ENCODE peak calls at places on chromosomes 16 and 17, in six cellular contexts. P, B, W, D, K and C are unnamed samples.

GRCh38 chr17:2094891-2095535 is 40.1 kb downstream of the HIC1 start:
- DNase-seq in P (no peak), B (peak), W (no peak), D (peak), K (peak), C (peak)

GRCh38 chr16:85718682-85719081 is 29.9 kb upstream of the GINS2 start:
- DNase-seq in P (no peak), B (no peak), W (no peak), D (peak), K (no peak), C (no peak)

GRCh38 chr16:57759131-57759530 is 23.6 kb downstream of the KATNB1 start:
- DNase-seq in P (no peak), B (no peak), W (no peak), D (no peak), K (no peak), C (no peak)

GRCh38 chr16:81505011-81505660 is 60.5 kb downstream of the CMIP start:
- DNase-seq in P (no peak), B (no peak), W (no peak), D (no peak), K (no peak), C (no peak)

GRCh38 chr16:24255446-24256352 is at the start of gene CACNG3:
- DNase-seq in P (no peak), B (no peak), W (no peak), D (peak), K (peak), C (peak)

GRCh38 chr16:67260426-67261063 is 11.8 kb downstream of the SLC9A5 start:
- DNase-seq in P (no peak), B (peak), W (no peak), D (peak), K (no peak), C (peak)

GRCh38 chr17:67629963-67630320 is 87.8 kb upstream of the NOL11 start:
- DNase-seq in P (no peak), B (peak), W (no peak), D (peak), K (no peak), C (peak)

GRCh38 chr17:42182927-42183734 is 2.1 kb downstream of the HCRT start:
- DNase-seq in P (no peak), B (peak), W (no peak), D (no peak), K (no peak), C (peak)

GRCh38 chr17:65279456-65279855 is 142.3 kb downstream of the RGS9 start:
- DNase-seq in P (no peak), B (no peak), W (no peak), D (no peak), K (no peak), C (no peak)

GRCh38 chr16:89629827-89630610 is 16.6 kb downstream of the DPEP1 start:
- DNase-seq in P (no peak), B (no peak), W (no peak), D (no peak), K (no peak), C (no peak)

GRCh38 chr16:65105173-65105572 is 16.7 kb downstream of the CDH11 start:
- DNase-seq in P (no peak), B (no peak), W (no peak), D (no peak), K (no peak), C (no peak)

GRCh38 chr16:3401719-3402397 is 843 bp downstream of the ZNF174 start:
- DNase-seq in P (no peak), B (peak), W (no peak), D (peak), K (no peak), C (peak)

GRCh38 chr17:2688351-2689342 is 22.9 kb downstream of the CLUH start:
- DNase-seq in P (no peak), B (no peak), W (no peak), D (no peak), K (peak), C (no peak)

GRCh38 chr17:47324224-47325020 is 667 bp downstream of the EFCAB13 start:
- DNase-seq in P (peak), B (peak), W (peak), D (peak), K (peak), C (peak)

GRCh38 chr17:42928714-42929496 is 28.3 kb downstream of the G6PC1 start:
- DNase-seq in P (no peak), B (peak), W (no peak), D (peak), K (peak), C (peak)

GRCh38 chr16:11142261-11142630 is 113.8 kb downstream of the SOCS1 start:
- DNase-seq in P (no peak), B (no peak), W (no peak), D (no peak), K (no peak), C (no peak)

GRCh38 chr17:7313028-7313889 is 1.9 kb downstream of the GPS2 start:
- DNase-seq in P (no peak), B (no peak), W (no peak), D (no peak), K (no peak), C (no peak)
- TF ChIP-seq CTCF in P (no peak), B (peak), W (no peak), D (no peak), K (no peak), C (no peak)

DNA sequence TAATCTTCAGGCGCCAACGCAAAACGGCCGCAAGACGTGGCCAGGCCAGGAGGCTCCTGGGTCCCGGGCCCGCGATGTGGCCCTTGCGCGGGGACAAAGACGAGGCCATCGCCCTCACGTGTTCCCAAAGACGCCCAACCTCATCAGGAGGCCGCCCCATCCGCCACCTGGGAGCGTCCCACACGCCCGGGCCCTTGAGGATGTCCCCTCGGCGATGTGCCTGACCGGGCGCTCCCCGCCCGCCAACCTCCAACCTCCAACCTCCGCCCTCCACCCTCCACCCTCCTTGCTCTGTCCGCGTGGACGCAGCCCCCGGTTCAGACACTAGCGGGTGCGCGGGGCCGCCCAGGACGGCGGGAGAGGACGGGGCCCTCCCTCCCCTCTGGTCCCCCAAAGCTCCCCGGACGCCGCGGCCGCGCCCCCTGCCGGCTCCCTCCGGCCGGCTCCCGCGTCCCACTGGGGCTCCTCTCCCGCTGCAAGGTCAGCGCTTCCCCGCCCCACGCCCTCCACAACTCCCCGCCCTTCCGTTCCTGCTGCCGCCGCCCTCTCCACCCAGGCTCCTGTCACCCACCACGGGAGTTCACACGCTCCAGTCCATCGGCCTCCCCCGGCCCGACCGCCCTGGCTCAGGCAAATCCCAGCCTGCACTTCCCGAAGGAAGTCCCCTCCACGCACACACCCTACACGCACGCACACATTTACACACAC is 250.8 kb upstream of the RPL38 start:
- DNase-seq in P (no peak), B (no peak), W (no peak), D (peak), K (peak), C (peak)
- H3K4me3 ChIP-seq in P (peak), B (no peak), W (no peak), D (peak), K (peak), C (no peak)

GRCh38 chr17:9982159-9982558 is 77.1 kb upstream of the RCVRN start:
- DNase-seq in P (no peak), B (no peak), W (no peak), D (peak), K (no peak), C (peak)
- TF ChIP-seq CTCF in P (no peak), B (no peak), W (peak), D (peak), K (peak), C (peak)

GRCh38 chr17:49359990-49360795 is 1.9 kb downstream of the ZNF652 start:
- DNase-seq in P (no peak), B (peak), W (no peak), D (peak), K (no peak), C (peak)
- H3K4me3 ChIP-seq in P (peak), B (peak), W (peak), D (peak), K (peak), C (peak)

GRCh38 chr17:50462446-50462845 is 6.2 kb downstream of the CHAD start:
- DNase-seq in P (no peak), B (no peak), W (no peak), D (no peak), K (no peak), C (no peak)

GRCh38 chr17:50464736-50465135 is 3.9 kb downstream of the CHAD start:
- DNase-seq in P (no peak), B (no peak), W (no peak), D (no peak), K (no peak), C (no peak)

GRCh38 chr17:50465171-50465570 is 3.5 kb downstream of the CHAD start:
- DNase-seq in P (no peak), B (no peak), W (no peak), D (no peak), K (no peak), C (no peak)

GRCh38 chr17:50465635-50466034 is 3.0 kb downstream of the CHAD start:
- DNase-seq in P (no peak), B (no peak), W (no peak), D (no peak), K (no peak), C (no peak)

DNA sequence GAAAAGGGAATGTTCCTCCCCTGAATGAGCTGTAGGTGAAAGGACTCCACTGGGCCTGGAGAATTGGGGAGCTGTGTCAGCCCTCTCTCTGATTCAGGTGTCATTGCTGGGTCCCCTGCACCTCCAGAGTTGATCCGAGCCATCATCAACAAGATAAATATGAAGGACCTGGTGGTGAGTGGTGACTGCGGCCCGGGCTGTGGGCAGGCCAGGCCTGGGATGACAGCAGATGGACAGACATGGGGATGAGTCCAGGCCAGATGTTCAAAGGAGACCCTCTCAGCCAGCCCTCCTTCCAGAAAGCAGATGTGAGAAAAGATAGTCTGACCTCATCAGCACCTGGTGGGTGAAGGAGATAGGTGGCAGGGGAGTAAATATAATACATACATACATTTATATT is 4.6 kb downstream of the CHAD start:
- DNase-seq in P (no peak), B (no peak), W (no peak), D (no peak), K (no peak), C (no peak)
- TF ChIP-seq CTCF in P (no peak), B (no peak), W (no peak), D (no peak), K (no peak), C (no peak)

DNA sequence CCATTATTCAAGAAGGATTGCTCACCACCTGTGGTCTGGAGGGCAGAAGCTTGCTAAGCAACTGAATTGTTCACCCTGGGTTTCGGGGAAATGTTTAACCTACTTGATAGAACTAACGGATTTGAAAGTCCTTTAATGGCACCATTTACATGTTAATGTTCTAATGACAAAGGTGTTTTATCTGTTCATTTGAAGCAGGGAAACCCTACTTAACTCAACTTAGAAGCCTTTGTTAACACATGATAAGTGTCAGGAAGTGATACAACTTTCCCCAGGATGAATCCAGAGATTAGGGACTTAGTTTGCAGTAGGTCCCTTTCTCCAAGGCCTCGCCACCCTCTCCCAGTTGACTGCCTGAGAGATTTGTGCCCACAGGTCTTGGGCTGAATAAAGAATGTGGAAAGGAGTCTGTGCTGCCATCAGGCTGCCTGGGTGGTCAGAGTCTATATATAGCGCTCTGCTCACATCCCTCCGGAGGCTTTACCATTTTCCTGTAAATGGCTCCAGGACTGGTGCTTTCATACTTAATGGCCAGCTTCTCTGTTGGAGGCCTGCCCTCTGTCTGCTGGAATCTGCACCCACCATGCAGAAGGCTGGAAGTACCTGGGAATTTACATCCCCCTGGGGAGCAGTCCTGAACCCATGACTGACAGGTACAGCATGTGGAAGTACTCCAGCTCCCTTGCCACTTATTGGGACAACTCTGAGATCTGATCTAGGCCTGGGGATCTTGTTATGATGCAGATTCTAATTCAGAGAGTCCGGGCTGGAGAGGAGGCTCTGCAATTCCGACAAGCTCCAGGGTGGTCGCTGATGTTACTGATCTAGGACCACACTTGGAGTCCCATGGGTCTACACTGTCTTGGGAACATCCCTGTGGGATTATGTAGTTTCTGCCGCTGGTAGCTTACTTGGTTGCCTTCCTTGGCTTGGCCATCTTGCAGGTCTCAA is 99.9 kb downstream of the ASIC2 start:
- DNase-seq in P (no peak), B (no peak), W (no peak), D (peak), K (no peak), C (no peak)
- H3K4me3 ChIP-seq in P (no peak), B (no peak), W (no peak), D (no peak), K (no peak), C (no peak)

DNA sequence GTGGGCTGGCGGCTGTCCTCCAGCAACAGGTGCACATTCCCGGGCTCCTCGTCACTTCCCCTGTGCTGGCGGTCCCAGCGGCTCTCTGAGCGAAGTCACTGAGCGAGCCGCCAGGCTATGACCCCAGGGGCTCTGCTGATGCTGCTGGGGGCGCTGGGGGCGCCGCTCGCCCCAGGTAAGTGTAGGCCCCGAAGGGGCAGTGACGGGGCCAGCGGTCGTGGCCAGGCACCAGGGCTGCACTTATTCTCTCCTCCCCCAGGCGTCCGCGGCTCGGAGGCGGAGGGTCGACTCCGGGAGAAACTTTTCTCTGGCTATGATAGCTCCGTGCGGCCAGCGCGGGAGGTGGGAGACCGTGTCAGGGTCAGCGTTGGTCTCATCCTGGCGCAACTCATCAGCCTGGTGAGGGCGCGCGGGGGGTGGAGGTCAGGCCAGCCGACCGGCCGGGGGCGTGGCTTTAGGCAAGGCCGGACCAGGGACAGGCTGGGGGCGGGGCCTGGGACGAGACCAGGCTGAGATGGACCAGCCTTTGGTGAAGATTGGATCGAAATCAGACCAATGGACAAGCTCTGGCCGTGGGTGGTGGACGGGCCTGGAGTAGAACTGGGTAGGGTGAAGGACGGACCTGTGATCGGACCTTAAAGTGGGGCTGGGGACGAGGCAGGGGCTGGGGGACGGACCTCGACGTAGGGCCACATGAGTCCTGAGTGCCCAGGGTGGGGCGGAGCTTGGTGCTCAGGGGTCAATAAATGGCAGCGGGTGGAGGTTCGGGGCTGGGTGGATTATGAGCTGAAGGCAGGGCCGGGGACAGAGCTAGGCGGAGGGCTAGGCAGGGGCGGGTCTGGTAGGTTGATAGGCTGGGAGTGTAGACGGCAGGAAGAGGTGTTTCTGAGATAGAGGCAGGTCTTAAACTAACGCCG is at the start of gene CHRNB1:
- DNase-seq in P (no peak), B (no peak), W (no peak), D (peak), K (peak), C (peak)
- TF ChIP-seq CTCF in P (no peak), B (no peak), W (no peak), D (peak), K (peak), C (no peak)

DNA sequence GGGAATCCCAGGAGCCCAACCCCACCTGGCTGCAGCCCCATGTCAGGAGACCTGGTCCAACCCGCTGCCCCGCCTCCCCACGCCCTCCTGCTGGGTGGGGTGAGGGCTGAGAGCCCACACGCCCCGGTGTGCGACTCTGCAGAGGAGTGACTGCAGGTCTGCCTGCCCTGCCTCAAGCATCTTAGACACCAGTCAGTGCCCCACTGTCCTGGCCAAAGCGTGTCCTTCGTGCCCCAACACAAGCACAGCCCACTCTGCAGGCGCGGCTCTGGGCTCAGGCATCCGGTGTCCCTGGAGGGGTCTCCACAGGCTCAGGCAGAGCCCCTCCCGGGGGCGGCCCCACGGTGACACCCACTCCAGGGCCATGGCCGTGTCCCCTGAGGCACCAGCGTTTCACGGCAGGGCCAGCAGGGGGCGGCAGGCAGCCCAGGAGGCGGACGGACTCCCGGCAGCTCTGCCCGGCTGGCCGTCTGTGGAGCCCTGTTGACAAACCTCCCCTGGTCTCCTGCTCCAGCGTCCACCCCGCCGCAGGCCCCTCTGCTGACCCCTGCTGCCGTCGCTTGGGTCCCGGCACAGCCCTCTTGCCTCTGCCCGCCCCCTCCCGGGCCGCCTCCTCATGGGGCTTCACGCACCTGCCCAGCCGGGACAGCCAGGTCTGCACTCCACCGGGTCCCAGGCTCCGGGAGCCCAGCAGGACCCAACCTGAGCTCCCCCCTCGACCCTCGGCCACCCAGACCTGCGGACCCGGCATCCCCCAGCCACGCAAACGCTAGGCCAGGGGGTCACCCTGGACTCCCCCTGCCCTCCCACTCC is 8.6 kb upstream of the UBE2I start:
- DNase-seq in P (no peak), B (peak), W (no peak), D (peak), K (peak), C (peak)
- H3K4me3 ChIP-seq in P (no peak), B (no peak), W (peak), D (no peak), K (peak), C (no peak)

GRCh38 chr17:74408262-74408661 is 23.6 kb upstream of the GPRC5C start:
- DNase-seq in P (no peak), B (no peak), W (no peak), D (no peak), K (no peak), C (peak)
- TF ChIP-seq CTCF in P (no peak), B (no peak), W (no peak), D (no peak), K (no peak), C (peak)

GRCh38 chr17:73308017-73308823 is 3.6 kb downstream of the CDC42EP4 start:
- DNase-seq in P (peak), B (peak), W (no peak), D (no peak), K (peak), C (peak)
- H3K4me3 ChIP-seq in P (peak), B (peak), W (peak), D (no peak), K (peak), C (peak)